ENCODE peak calls at places on chromosome X, in four cellular contexts. S is prostate gland, N is astrocyte, R is sigmoid colon. G is an unnamed sample.
A peak's percentile ranks its signal among the peaks of the same experiment; 100 is the strongest.

GRCh38 chrX:108361316-108361715 is 76.9 kb downstream of the COL4A6 start:
- DNase-seq in S (no peak), N (peak; percentile 8), R (no peak), G (no peak)

GRCh38 chrX:78754917-78755316 is 7.4 kb downstream of the LPAR4 start:
- DNase-seq in S (no peak), N (no peak), R (no peak), G (no peak)

GRCh38 chrX:115367956-115368355 is 78.4 kb downstream of the LUZP4 start:
- DNase-seq in S (no peak), N (peak; percentile 42), R (no peak), G (no peak)

GRCh38 chrX:148958896-148959295 is 458.5 kb downstream of the AFF2 start:
- DNase-seq in S (no peak), N (no peak), R (no peak), G (no peak)

GRCh38 chrX:111445485-111445884 is 33.5 kb upstream of the DCX start:
- DNase-seq in S (no peak), N (peak; percentile 22), R (no peak), G (no peak)

GRCh38 chrX:118211891-118212816 is 95.5 kb upstream of the KLHL13 start:
- DNase-seq in S (no peak), N (no peak), R (no peak), G (no peak)

GRCh38 chrX:15430584-15430983 is 46.4 kb upstream of the VEGFD start:
- DNase-seq in S (no peak), N (no peak), R (no peak), G (no peak)

GRCh38 chrX:133185119-133185518 is 33.0 kb downstream of the TFDP3 start:
- DNase-seq in S (no peak), N (no peak), R (no peak), G (no peak)

GRCh38 chrX:10749113-10749512 is 128.7 kb upstream of the MID1 start:
- DNase-seq in S (no peak), N (peak; percentile 38), R (no peak), G (no peak)

GRCh38 chrX:19785647-19786046 is 101.8 kb downstream of the SH3KBP1 start:
- DNase-seq in S (no peak), N (no peak), R (no peak), G (no peak)

GRCh38 chrX:11472879-11473278 is 179.7 kb downstream of the AMELX start:
- DNase-seq in S (no peak), N (no peak), R (no peak), G (no peak)

GRCh38 chrX:68930576-68931317 is 101.9 kb downstream of the EFNB1 start:
- DNase-seq in S (no peak), N (peak; percentile 50), R (no peak), G (no peak)

GRCh38 chrX:121579016-121579760 is 531.8 kb downstream of the GLUD2 start:
- DNase-seq in S (no peak), N (no peak), R (no peak), G (peak; percentile 33)

GRCh38 chrX:40281341-40282005 is 183.7 kb upstream of the BCOR start:
- DNase-seq in S (no peak), N (no peak), R (no peak), G (no peak)

GRCh38 chrX:68915778-68916177 is 87.0 kb downstream of the EFNB1 start:
- DNase-seq in S (no peak), N (no peak), R (no peak), G (no peak)

GRCh38 chrX:3136161-3136961 is 95.1 kb downstream of the ARSF start:
- DNase-seq in S (no peak), N (no peak), R (no peak), G (no peak)

GRCh38 chrX:23621621-23622265 is 45.5 kb upstream of the PRDX4 start:
- DNase-seq in S (no peak), N (no peak), R (no peak), G (no peak)

DNA sequence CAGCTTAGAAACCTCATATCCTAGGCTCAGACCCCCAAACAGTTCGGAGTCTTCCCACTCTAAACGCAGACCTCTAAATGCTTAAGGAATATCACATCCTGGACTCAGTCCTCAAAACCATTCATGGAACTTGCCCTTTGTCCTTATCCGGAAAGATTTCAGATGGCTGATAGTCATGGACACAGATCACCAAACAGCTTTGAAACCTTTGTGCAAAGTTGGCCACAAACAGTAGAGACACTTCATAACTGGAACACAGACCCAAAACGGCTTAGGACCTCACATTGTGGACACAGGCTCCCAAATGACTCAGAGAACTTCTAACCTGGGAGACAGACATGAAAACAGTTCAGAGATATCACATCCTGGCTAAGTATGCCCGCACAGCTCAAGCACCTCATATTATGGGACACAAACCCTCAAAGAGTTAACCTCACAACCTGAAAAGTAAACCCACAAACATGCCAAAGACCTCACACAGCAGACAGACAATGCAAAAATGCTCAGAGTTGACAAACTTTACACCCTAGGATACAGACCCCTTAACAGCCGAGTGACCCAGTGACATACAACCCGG is 15.5 kb downstream of the SUV39H1 start:
- DNase-seq in S (no peak), N (no peak), R (no peak), G (no peak)
- H3K27ac ChIP-seq in S (no peak overlapping the region), N (no peak overlapping the region), R (no peak overlapping the region), G (no peak overlapping the region)

GRCh38 chrX:27966492-27966891 is 14.8 kb downstream of the DCAF8L1 start:
- DNase-seq in S (no peak), N (no peak), R (no peak), G (no peak)
- H3K27ac ChIP-seq in S (no peak overlapping the region), N (no peak overlapping the region), R (no peak overlapping the region), G (no peak overlapping the region)

GRCh38 chrX:129433945-129434344 is 89.3 kb downstream of the SMARCA1 start:
- DNase-seq in S (no peak), N (no peak), R (no peak), G (no peak)

GRCh38 chrX:129433461-129433860 is 89.8 kb downstream of the SMARCA1 start:
- DNase-seq in S (no peak), N (no peak), R (no peak), G (no peak)
- H3K27ac ChIP-seq in S (no peak overlapping the region), N (no peak overlapping the region), R (no peak overlapping the region), G (no peak overlapping the region)

GRCh38 chrX:56766554-56767412 is 37.7 kb downstream of the NBDY start:
- DNase-seq in S (no peak), N (peak; percentile 40), R (peak; percentile 64), G (no peak)
- H3K27ac ChIP-seq in S (no peak overlapping the region), N (no peak overlapping the region), R (no peak overlapping the region), G (no peak overlapping the region)

GRCh38 chrX:103651374-103651773 is 22.6 kb downstream of the TCEAL1 start:
- DNase-seq in S (no peak), N (no peak), R (no peak), G (no peak)

GRCh38 chrX:103658681-103659433 is 27.6 kb downstream of the MORF4L2 start:
- DNase-seq in S (no peak), N (no peak), R (no peak), G (no peak)

DNA sequence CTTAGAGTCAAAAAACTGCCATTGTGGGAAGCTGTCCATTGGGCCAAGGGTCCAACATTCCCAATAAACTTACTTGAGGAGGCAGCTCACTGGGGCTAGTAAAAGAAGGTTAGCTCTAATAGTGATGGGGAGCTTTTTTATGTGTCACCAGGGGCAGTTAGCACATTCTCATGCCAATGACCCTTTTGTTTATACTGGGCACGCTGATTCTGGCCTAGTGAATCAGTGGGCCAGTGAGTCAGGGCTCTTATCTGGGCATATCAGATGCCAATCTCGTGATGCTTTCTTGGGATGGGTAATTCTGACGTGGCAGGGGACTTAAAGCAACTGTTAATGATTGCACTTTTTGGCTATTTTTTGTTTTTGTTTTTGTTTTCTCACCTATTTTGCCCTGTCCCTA is 27.8 kb downstream of the TCEAL1 start:
- DNase-seq in S (no peak), N (peak; percentile 59), R (no peak), G (no peak)
- H3K27ac ChIP-seq in S (no peak overlapping the region), N (peak overlapping the region; percentile 72), R (no peak overlapping the region), G (no peak overlapping the region)

GRCh38 chrX:43735957-43736356 is 79.9 kb downstream of the MAOA start:
- DNase-seq in S (no peak), N (no peak), R (no peak), G (no peak)
- H3K27ac ChIP-seq in S (no peak overlapping the region), N (no peak overlapping the region), R (no peak overlapping the region), G (no peak overlapping the region)

DNA sequence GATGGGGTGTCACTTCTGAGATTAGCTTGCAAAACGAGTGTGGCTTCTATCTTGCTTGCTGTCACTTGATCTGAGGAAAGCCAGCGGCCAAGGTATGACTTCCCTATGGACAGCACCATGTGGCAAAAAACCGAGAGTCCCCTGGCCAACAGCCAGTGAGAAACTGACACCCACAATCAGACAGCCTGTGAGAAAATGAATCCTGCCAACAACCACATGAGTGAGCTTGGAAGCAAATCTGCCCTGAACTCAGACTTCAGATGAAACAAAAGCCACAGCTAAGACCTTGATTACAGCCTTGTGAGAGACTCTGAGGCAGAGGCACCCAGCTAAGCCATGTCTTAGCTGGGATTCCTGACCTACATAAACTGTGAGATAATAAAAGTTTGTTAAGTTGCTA is 45.5 kb downstream of the PPP1R2C start:
- DNase-seq in S (no peak), N (peak; percentile 62), R (no peak), G (peak; percentile 72)
- H3K27ac ChIP-seq in S (no peak overlapping the region), N (no peak overlapping the region), R (no peak overlapping the region), G (peak overlapping the region; percentile 50)

G was measured in body of pancreas.